ENCODE peak calls at places on chromosomes 2 and 18, in six cellular contexts. R is fibroblast of mammary gland; H is stimulated activated CD8-positive, alpha-beta memory T cell treated with anti-CD3 and anti-CD28 coated beads, Interleukin-4, amount 100 ng/mL, for 1 hour; V is SJSA1; Y is B cell; W is NCI-H2081. S is an unnamed sample.

GRCh38 chr18:9570255-9570654 is 44.1 kb downstream of the PPP4R1 start:
- DNase-seq in H (no peak), W (no peak), R (no peak), V (no peak), Y (no peak), S (no peak)

GRCh38 chr2:3848776-3849175 is 145.4 kb downstream of the DCDC2C start:
- DNase-seq in Y (no peak), R (no peak), W (no peak), H (no peak), V (no peak), S (no peak)

GRCh38 chr2:95320986-95321767 is 24.0 kb downstream of the KCNIP3 start:
- DNase-seq in W (no peak), V (no peak), H (no peak), R (peak), Y (no peak), S (no peak)

GRCh38 chr18:47215554-47216138 is 35.8 kb downstream of the SKOR2 start:
- DNase-seq in W (peak), H (no peak), R (peak), Y (no peak), V (no peak), S (no peak)

GRCh38 chr2:72745679-72746368 is 80.0 kb downstream of the EXOC6B start:
- DNase-seq in V (no peak), Y (no peak), H (no peak), R (peak), W (peak), S (no peak)

GRCh38 chr2:132668986-132669853 is 785 bp downstream of the LYPD1 start:
- DNase-seq in W (peak), H (no peak), Y (no peak), V (no peak), R (no peak), S (no peak)

GRCh38 chr2:453132-453531 is 165.2 kb upstream of the ALKAL2 start:
- DNase-seq in V (no peak), R (no peak), Y (no peak), W (no peak), H (no peak), S (no peak)

GRCh38 chr2:44999540-44999939 is 9.7 kb downstream of the SIX2 start:
- DNase-seq in W (no peak), H (no peak), Y (no peak), V (no peak), R (no peak), S (no peak)

GRCh38 chr2:62774555-62775366 is 69.2 kb downstream of the EHBP1 start:
- DNase-seq in Y (no peak), H (no peak), V (no peak), R (peak), W (peak), S (no peak)

GRCh38 chr18:67428148-67428547 is 88.4 kb downstream of the DSEL start:
- DNase-seq in W (no peak), V (no peak), R (no peak), Y (no peak), H (no peak), S (no peak)

GRCh38 chr18:3410273-3410672 is 39.7 kb upstream of the TGIF1 start:
- DNase-seq in R (no peak), Y (no peak), W (no peak), V (no peak), H (no peak), S (no peak)

GRCh38 chr18:57432765-57433400 is 2.3 kb upstream of the ONECUT2 start:
- DNase-seq in H (no peak), W (no peak), V (no peak), Y (no peak), R (no peak), S (no peak)

GRCh38 chr2:23601301-23601965 is 216.5 kb downstream of the KLHL29 start:
- DNase-seq in V (no peak), R (no peak), W (no peak), H (no peak), Y (no peak), S (no peak)

GRCh38 chr2:105592288-105592687 is 152.4 kb upstream of the NCK2 start:
- DNase-seq in R (no peak), V (no peak), W (no peak), H (no peak), Y (no peak), S (no peak)

GRCh38 chr2:238025741-238026360 is 35.0 kb upstream of the SCLY start:
- DNase-seq in V (no peak), R (no peak), W (no peak), H (no peak), Y (no peak), S (no peak)

GRCh38 chr2:129396980-129397599 is 582.4 kb upstream of the RAB6C start:
- DNase-seq in R (peak), V (no peak), H (no peak), W (no peak), Y (no peak), S (no peak)

GRCh38 chr18:67590571-67591141 is 74.1 kb upstream of the DSEL start:
- DNase-seq in H (no peak), V (no peak), Y (no peak), R (peak), W (no peak), S (no peak)

GRCh38 chr2:43119303-43119702 is 107.1 kb downstream of the ZFP36L2 start:
- DNase-seq in V (no peak), H (no peak), Y (no peak), R (no peak), W (no peak), S (no peak)

GRCh38 chr18:76490040-76490439 is 5.0 kb downstream of the ZNF516 start:
- DNase-seq in W (no peak), R (no peak), V (no peak), H (no peak), Y (no peak), S (no peak)

GRCh38 chr2:31739156-31739555 is 158.4 kb upstream of the SRD5A2 start:
- DNase-seq in V (no peak), W (no peak), H (no peak), R (no peak), Y (no peak), S (no peak)

GRCh38 chr2:128275498-128276045 is 43.1 kb downstream of the HS6ST1 start:
- DNase-seq in H (no peak), R (no peak), W (no peak), V (no peak), Y (no peak), S (peak)

GRCh38 chr18:21110667-21111350 is 804 bp downstream of the ROCK1 start:
- DNase-seq in V (no peak), Y (peak), R (peak), H (peak), W (peak), S (peak)

GRCh38 chr2:227462463-227462951 is 9.4 kb upstream of the AGFG1 start:
- DNase-seq in H (no peak), W (no peak), V (no peak), R (no peak), Y (peak), S (no peak)

GRCh38 chr18:53950545-53950944 is 273.9 kb downstream of the MBD2 start:
- DNase-seq in H (no peak), R (no peak), Y (no peak), W (no peak), V (no peak), S (no peak)

GRCh38 chr2:214019973-214020345 is 390.9 kb upstream of the VWC2L start:
- DNase-seq in V (no peak), W (no peak), Y (no peak), H (no peak), R (peak), S (no peak)

GRCh38 chr18:23864620-23865019 is 149.9 kb upstream of the TTC39C start:
- DNase-seq in V (no peak), H (no peak), R (no peak), W (no peak), Y (peak), S (no peak)

GRCh38 chr2:165268751-165269150 is 29.5 kb downstream of the SCN2A start:
- DNase-seq in W (no peak), H (no peak), R (no peak), V (no peak), Y (no peak), S (no peak)

GRCh38 chr18:58044370-58045264 is 591 bp downstream of the NEDD4L start:
- DNase-seq in H (no peak), W (peak), V (peak), R (peak), Y (peak), S (peak)

GRCh38 chr2:120735750-120736170 is at the start of gene GLI2:
- DNase-seq in Y (no peak), H (no peak), R (peak), V (peak), W (peak), S (peak)

GRCh38 chr18:76977108-76977621 is 154.8 kb downstream of the ZNF236 start:
- DNase-seq in Y (peak), R (no peak), H (no peak), W (peak), V (peak), S (peak)

GRCh38 chr18:36692331-36692730 is 136.5 kb downstream of the TPGS2 start:
- DNase-seq in V (no peak), Y (no peak), H (no peak), W (no peak), R (peak), S (no peak)

GRCh38 chr2:100114011-100114433 is 28.4 kb downstream of the AFF3 start:
- DNase-seq in V (no peak), Y (peak), R (no peak), H (no peak), W (no peak), S (no peak)

GRCh38 chr2:21047161-21048009 is 3.5 kb upstream of the APOB start:
- DNase-seq in H (no peak), W (peak), Y (no peak), R (no peak), V (no peak), S (peak)

GRCh38 chr2:171016125-171016524 is 87.1 kb downstream of the GORASP2 start:
- DNase-seq in V (no peak), R (no peak), Y (no peak), W (no peak), H (no peak), S (no peak)

GRCh38 chr2:108922141-108922915 is 66.7 kb downstream of the EDAR start:
- DNase-seq in Y (no peak), R (peak), W (no peak), V (peak), H (no peak), S (peak)